ENCODE peak calls at places on chromosomes 2 and 18, in six cellular contexts. J is psoas muscle, P is heart right ventricle, E is heart left ventricle, V is kidney epithelial cell, W is adrenal gland. S is an unnamed sample. For H3K27me3, the result is how much of the 10 kb centered on the place peaks cover.

GRCh38 chr2:97911210-97911921 is 84.4 kb downstream of the TMEM131 start:
- DNase-seq in W (no peak), E (no peak), J (no peak), V (no peak), P (no peak), S (peak)

GRCh38 chr2:64514018-64514417 is 10.1 kb upstream of the AFTPH start:
- DNase-seq in J (no peak), P (no peak), W (no peak), E (no peak), V (no peak), S (no peak)

GRCh38 chr2:119772767-119773166 is 13.0 kb downstream of the PTPN4 start:
- DNase-seq in V (no peak), W (no peak), P (no peak), J (no peak), E (no peak), S (no peak)

GRCh38 chr2:236659758-236660150 is 90.1 kb downstream of the ACKR3 start:
- DNase-seq in J (no peak), P (no peak), E (no peak), V (peak), W (no peak), S (no peak)

GRCh38 chr2:20604957-20605381 is 45.9 kb downstream of the HS1BP3 start:
- DNase-seq in V (no peak), J (no peak), P (peak), E (peak), W (no peak), S (no peak)

GRCh38 chr2:53600835-53601234 is 166.8 kb upstream of the CHAC2 start:
- DNase-seq in P (no peak), E (no peak), W (no peak), V (peak), J (no peak), S (no peak)

GRCh38 chr2:3344897-3345296 is 32.7 kb downstream of the EIPR1 start:
- DNase-seq in P (no peak), V (no peak), J (no peak), E (no peak), W (no peak), S (no peak)

GRCh38 chr2:42558827-42559226 is 9.6 kb upstream of the MTA3 start:
- DNase-seq in E (no peak), J (no peak), W (no peak), P (no peak), V (no peak), S (no peak)

GRCh38 chr2:7031424-7032245 is 114.4 kb downstream of the RNF144A start:
- DNase-seq in V (peak), P (no peak), W (no peak), E (peak), J (peak), S (no peak)

GRCh38 chr18:48578289-48578688 is 39.5 kb downstream of the CTIF start:
- DNase-seq in J (no peak), P (no peak), E (no peak), W (no peak), V (no peak), S (no peak)

GRCh38 chr2:120075545-120075944 is 62.7 kb downstream of the EPB41L5 start:
- DNase-seq in J (no peak), E (no peak), P (no peak), W (no peak), V (no peak), S (no peak)

GRCh38 chr2:151842830-151843668 is 14.8 kb upstream of the ARL5A start:
- DNase-seq in E (no peak), J (no peak), W (no peak), P (no peak), V (no peak), S (no peak)

GRCh38 chr2:206164261-206164862 is 4.7 kb downstream of the EEF1B2 start:
- DNase-seq in E (no peak), V (no peak), W (peak), J (no peak), P (no peak), S (no peak)

GRCh38 chr2:64899081-64899865 is 89.9 kb upstream of the SLC1A4 start:
- DNase-seq in E (no peak), V (no peak), J (no peak), W (no peak), P (no peak), S (no peak)

GRCh38 chr2:86249176-86249842 is 50.1 kb downstream of the MRPL35 start:
- DNase-seq in E (no peak), V (peak), J (no peak), P (no peak), W (no peak), S (no peak)

GRCh38 chr2:95320344-95320712 is 23.2 kb downstream of the KCNIP3 start:
- DNase-seq in W (no peak), J (no peak), V (no peak), P (no peak), E (peak), S (no peak)

GRCh38 chr2:129880309-129880708 is 99.2 kb upstream of the RAB6C start:
- DNase-seq in P (no peak), W (no peak), E (no peak), V (no peak), J (no peak), S (no peak)

GRCh38 chr2:162731917-162732804 is 106.4 kb downstream of the KCNH7 start:
- DNase-seq in P (no peak), E (no peak), J (no peak), W (no peak), V (no peak), S (peak)

GRCh38 chr2:71548589-71549485 is 95.5 kb downstream of the DYSF start:
- DNase-seq in V (no peak), J (peak), W (peak), P (peak), E (peak), S (no peak)

GRCh38 chr2:149068225-149068995 is 29.9 kb downstream of the LYPD6B start:
- DNase-seq in P (no peak), W (no peak), E (no peak), V (no peak), J (no peak), S (no peak)

GRCh38 chr18:45127395-45127794 is 446.7 kb downstream of the SETBP1 start:
- DNase-seq in J (no peak), W (no peak), P (no peak), E (no peak), V (no peak), S (no peak)

GRCh38 chr18:35497334-35498197 is at the start of gene INO80C:
- DNase-seq in E (peak), V (peak), P (peak), J (peak), W (peak), S (peak)
- TF ChIP-seq CTCF in E (no peak), V (no peak), P (no peak), J (no peak), W (peak), S (no peak)

GRCh38 chr18:23816740-23817139 is 127.5 kb downstream of the LAMA3 start:
- DNase-seq in W (no peak), J (no peak), V (no peak), E (no peak), P (no peak), S (no peak)
- H3K4me3 ChIP-seq in W (no peak), J (no peak), V (no peak), E (no peak), P (no peak), S (no peak)

DNA sequence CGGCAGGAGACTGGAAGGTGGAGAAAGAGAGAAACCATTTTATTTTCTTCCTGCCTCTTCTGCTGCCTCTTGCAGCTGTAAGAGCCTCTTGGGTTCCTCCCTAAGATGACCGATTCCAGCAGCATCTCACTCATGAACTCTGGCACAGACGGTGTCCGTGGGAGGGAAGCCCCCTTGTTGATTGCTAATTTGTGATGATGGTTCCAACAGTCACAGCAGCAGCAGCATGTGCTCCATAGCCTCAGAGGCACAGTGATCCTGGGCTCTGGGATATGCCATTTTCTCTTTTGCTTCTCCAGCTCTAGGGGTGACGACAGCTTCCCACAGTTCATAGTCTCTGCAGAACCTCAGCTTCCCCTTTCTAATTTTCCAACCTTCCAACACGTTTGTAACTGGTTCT is 324.1 kb upstream of the HS6ST1 start:
- DNase-seq in W (no peak), P (no peak), V (no peak), E (no peak), J (no peak), S (no peak)
- H3K27me3 ChIP-seq in W (under half), P (under half), V (under half), E (under half), J (under half), S (under half)

DNA sequence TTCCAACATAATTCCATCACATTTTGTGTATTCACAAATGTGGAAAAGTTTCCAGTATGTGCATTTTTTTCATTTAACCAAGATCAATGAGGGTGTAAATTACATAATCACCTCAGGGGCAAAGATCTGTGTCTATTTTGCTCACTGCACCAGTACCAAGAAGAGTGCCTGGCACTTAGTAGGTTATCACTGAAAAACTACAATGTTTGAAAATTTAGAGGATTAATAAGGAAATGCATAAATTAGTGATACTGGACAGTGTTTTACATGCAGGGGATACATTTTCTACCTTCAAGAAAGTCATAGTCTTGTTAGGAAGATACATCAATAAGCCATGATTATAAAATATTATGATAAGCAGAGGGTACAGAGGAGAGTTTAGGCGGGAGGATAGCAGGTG is 127.6 kb upstream of the DLGAP1 start:
- DNase-seq in W (no peak), V (no peak), E (no peak), J (no peak), P (no peak), S (no peak)
- TF ChIP-seq CTCF in W (no peak), V (no peak), E (no peak), J (no peak), P (no peak), S (no peak)

GRCh38 chr18:60506682-60507081 is 134.1 kb upstream of the MC4R start:
- DNase-seq in V (no peak), W (no peak), P (no peak), E (no peak), J (no peak), S (no peak)

GRCh38 chr18:60503166-60503565 is 130.6 kb upstream of the MC4R start:
- DNase-seq in P (no peak), W (no peak), V (no peak), E (no peak), J (no peak), S (no peak)

GRCh38 chr18:60506190-60506589 is 133.6 kb upstream of the MC4R start:
- DNase-seq in P (no peak), J (no peak), E (no peak), W (no peak), V (no peak), S (no peak)

GRCh38 chr18:60499675-60500074 is 127.1 kb upstream of the MC4R start:
- DNase-seq in J (no peak), E (no peak), W (no peak), P (no peak), V (no peak), S (no peak)

GRCh38 chr18:60500960-60501359 is 128.4 kb upstream of the MC4R start:
- DNase-seq in J (no peak), V (no peak), P (no peak), E (no peak), W (no peak), S (no peak)
- H3K4me3 ChIP-seq in J (no peak), V (no peak), P (no peak), E (no peak), W (no peak), S (no peak)

GRCh38 chr2:70084973-70085710 is 2.1 kb upstream of the PCBP1 start:
- DNase-seq in V (no peak), P (no peak), J (peak), W (peak), E (no peak), S (peak)

GRCh38 chr2:70081221-70081620 is 6.1 kb upstream of the PCBP1 start:
- DNase-seq in E (no peak), W (no peak), J (no peak), V (no peak), P (no peak), S (no peak)

GRCh38 chr2:70085711-70086277 is 1.5 kb upstream of the PCBP1 start:
- DNase-seq in P (no peak), V (no peak), J (no peak), E (no peak), W (no peak), S (no peak)

GRCh38 chr2:70086278-70086837 is 919 bp upstream of the PCBP1 start:
- DNase-seq in W (peak), E (peak), J (peak), P (peak), V (no peak), S (peak)

GRCh38 chr2:70083344-70084156 is 3.7 kb upstream of the PCBP1 start:
- DNase-seq in P (no peak), V (peak), E (no peak), J (no peak), W (no peak), S (peak)
- H3K27me3 ChIP-seq in P (under half), V (under half), E (under half), J (under half), W (under half), S (under half)

GRCh38 chr2:190357596-190357995 is 14.2 kb downstream of the INPP1 start:
- DNase-seq in W (no peak), J (no peak), V (no peak), P (no peak), E (no peak), S (no peak)
- TF ChIP-seq CTCF in W (no peak), J (no peak), V (no peak), P (no peak), E (no peak), S (no peak)

S was measured in GM06990.